ENCODE peak calls at places on chromosomes 6 and 20, in ten cellular contexts. K is right lobe of liver, D is ovary, H is sciatic nerve, U is NCI-H460, X is GM19239, A is GF-D8, P is nephron progenitor cell, G is EL, L is brain microvascular endothelial cell. S is an unnamed sample.

GRCh38 chr20:34316191-34316814 is 13.1 kb upstream of the AHCY start:
- DNase-seq in K (no peak), D (no peak), H (no peak), U (no peak), X (no peak), A (no peak), P (no peak), G (peak), L (peak), S (no peak)

GRCh38 chr20:20076297-20077065 is 24.1 kb downstream of the CFAP61 start:
- DNase-seq in K (no peak), D (no peak), H (no peak), U (no peak), X (no peak), A (no peak), P (no peak), G (peak), L (peak), S (no peak)

GRCh38 chr20:34581341-34582189 is 23.0 kb downstream of the MAP1LC3A start:
- DNase-seq in K (no peak), D (no peak), H (peak), U (no peak), X (no peak), A (no peak), P (no peak), G (peak), L (peak), S (no peak)

GRCh38 chr6:73746776-73747175 is 50.8 kb downstream of the CD109 start:
- DNase-seq in K (no peak), D (no peak), H (no peak), U (no peak), X (no peak), A (no peak), P (no peak), G (peak), L (peak), S (no peak)

GRCh38 chr6:108732101-108732870 is 115.9 kb upstream of the ARMC2 start:
- DNase-seq in K (no peak), D (no peak), H (no peak), U (no peak), X (no peak), A (no peak), P (no peak), G (peak), L (no peak), S (no peak)

GRCh38 chr20:34792687-34793363 is 32.6 kb downstream of the NCOA6 start:
- DNase-seq in K (no peak), D (no peak), H (no peak), U (no peak), X (no peak), A (no peak), P (no peak), G (no peak), L (no peak), S (no peak)

GRCh38 chr20:23566199-23566932 is 1.9 kb downstream of the CST9L start:
- DNase-seq in K (no peak), D (no peak), H (no peak), U (no peak), X (no peak), A (no peak), P (no peak), G (no peak), L (no peak), S (no peak)

GRCh38 chr6:168190646-168191443 is 111.8 kb upstream of the FRMD1 start:
- DNase-seq in K (no peak), D (no peak), H (peak), U (no peak), X (no peak), A (no peak), P (no peak), G (no peak), L (no peak), S (no peak)

GRCh38 chr6:142416179-142416578 is 114.4 kb downstream of the ADGRG6 start:
- DNase-seq in K (no peak), D (no peak), H (no peak), U (no peak), X (no peak), A (no peak), P (no peak), G (peak), L (peak), S (no peak)

GRCh38 chr6:129501401-129502051 is 208.5 kb downstream of the ARHGAP18 start:
- DNase-seq in K (no peak), D (no peak), H (no peak), U (no peak), X (no peak), A (no peak), P (peak), G (peak), L (peak), S (no peak)

GRCh38 chr6:149766156-149766768 is 16.7 kb downstream of the PCMT1 start:
- DNase-seq in K (no peak), D (no peak), H (no peak), U (no peak), X (no peak), A (peak), P (no peak), G (peak), L (peak), S (no peak)

GRCh38 chr6:104525677-104526322 is 333.9 kb downstream of the HACE1 start:
- DNase-seq in K (peak), D (peak), H (peak), U (peak), X (peak), A (no peak), P (peak), G (peak), L (peak), S (no peak)

GRCh38 chr6:139852067-139852466 is 477.6 kb upstream of the CITED2 start:
- DNase-seq in K (no peak), D (no peak), H (no peak), U (no peak), X (no peak), A (no peak), P (no peak), G (no peak), L (no peak), S (no peak)

GRCh38 chr20:38866265-38867061 is 59.8 kb upstream of the FAM83D start:
- DNase-seq in K (no peak), D (no peak), H (no peak), U (no peak), X (no peak), A (no peak), P (no peak), G (no peak), L (no peak), S (no peak)

GRCh38 chr6:15927531-15928230 is 201.2 kb upstream of the MYLIP start:
- DNase-seq in K (no peak), D (no peak), H (no peak), U (no peak), X (no peak), A (no peak), P (no peak), G (no peak), L (no peak), S (no peak)

GRCh38 chr6:127147576-127147975 is 29.1 kb downstream of the RSPO3 start:
- DNase-seq in K (no peak), D (no peak), H (no peak), U (no peak), X (no peak), A (no peak), P (no peak), G (no peak), L (no peak), S (no peak)

GRCh38 chr6:70310063-70310694 is 7.3 kb upstream of the COL9A1 start:
- DNase-seq in K (no peak), D (no peak), H (no peak), U (peak), X (no peak), A (no peak), P (no peak), G (peak), L (peak), S (no peak)

GRCh38 chr6:122461885-122462284 is 9.7 kb downstream of the SERINC1 start:
- DNase-seq in K (no peak), D (no peak), H (no peak), U (no peak), X (no peak), A (no peak), P (no peak), G (no peak), L (no peak), S (no peak)

GRCh38 chr6:107488174-107488874 is 1.6 kb upstream of the SOBP start:
- DNase-seq in K (no peak), D (no peak), H (no peak), U (no peak), X (no peak), A (no peak), P (peak), G (no peak), L (no peak), S (no peak)

GRCh38 chr6:159941286-159942113 is 27.4 kb upstream of the IGF2R start:
- DNase-seq in K (no peak), D (no peak), H (no peak), U (peak), X (no peak), A (peak), P (no peak), G (peak), L (peak), S (no peak)

GRCh38 chr6:158205220-158205944 is 37.2 kb downstream of the GTF2H5 start:
- DNase-seq in K (no peak), D (no peak), H (no peak), U (no peak), X (no peak), A (no peak), P (no peak), G (no peak), L (no peak), S (no peak)

GRCh38 chr6:19838442-19839236 is 1.5 kb downstream of the ID4 start:
- DNase-seq in K (peak), D (no peak), H (no peak), U (no peak), X (no peak), A (no peak), P (peak), G (peak), L (no peak), S (no peak)

GRCh38 chr20:60558491-60558890 is 600.3 kb downstream of the CDH26 start:
- DNase-seq in K (no peak), D (no peak), H (no peak), U (no peak), X (no peak), A (no peak), P (no peak), G (no peak), L (no peak), S (no peak)

GRCh38 chr20:21628800-21629199 is 76.7 kb upstream of the PAX1 start:
- DNase-seq in K (no peak), D (no peak), H (no peak), U (no peak), X (no peak), A (no peak), P (no peak), G (no peak), L (no peak), S (no peak)

GRCh38 chr6:40721252-40721936 is 134.2 kb upstream of the LRFN2 start:
- DNase-seq in K (no peak), D (no peak), H (no peak), U (no peak), X (no peak), A (no peak), P (no peak), G (no peak), L (no peak), S (no peak)